ENCODE peak calls at places on chromosome 16, in four cellular contexts. M, V, Z and N are unnamed samples.
A peak's percentile ranks its signal among the peaks of the same experiment; 100 is the strongest.

GRCh38 chr16:15907863-15908478 is 19.6 kb upstream of the CEP20 start:
- DNase-seq in M (no peak), Z (peak; percentile 51), V (peak; percentile 56), N (peak; percentile 68)

GRCh38 chr16:87185983-87186382 is 131.2 kb downstream of the C16orf95 start:
- DNase-seq in V (no peak), Z (no peak), M (no peak), N (no peak)

GRCh38 chr16:24755201-24755874 is 25.9 kb downstream of the TNRC6A start:
- DNase-seq in V (no peak), M (no peak), Z (no peak), N (no peak)

GRCh38 chr16:56938664-56939513 is 6.9 kb downstream of the HERPUD1 start:
- DNase-seq in V (no peak), Z (no peak), M (no peak), N (no peak)

GRCh38 chr16:14405611-14406537 is 224.2 kb downstream of the PARN start:
- DNase-seq in M (no peak), Z (peak; percentile 12), V (no peak), N (no peak)

GRCh38 chr16:63323055-63323454 is 1286.8 kb upstream of the CDH8 start:
- DNase-seq in V (no peak), M (no peak), Z (peak; percentile 15), N (no peak)

GRCh38 chr16:79250457-79251098 is 350.0 kb downstream of the MAF start:
- DNase-seq in M (no peak), Z (no peak), V (no peak), N (no peak)

GRCh38 chr16:73848993-73849392 is 447.6 kb upstream of the PSMD7 start:
- DNase-seq in M (no peak), V (no peak), Z (no peak), N (no peak)

GRCh38 chr16:79146-80054 is 1.4 kb downstream of the MPG start:
- DNase-seq in M (no peak), V (no peak), Z (no peak), N (no peak)

GRCh38 chr16:57775661-57776469 is 26.4 kb downstream of the KIFC3 start:
- DNase-seq in Z (no peak), V (no peak), M (no peak), N (no peak)

GRCh38 chr16:19348578-19349315 is 63.2 kb downstream of the CLEC19A start:
- DNase-seq in V (peak; percentile 18), M (no peak), Z (no peak), N (peak; percentile 28)

GRCh38 chr16:56362057-56362655 is 63.2 kb downstream of the AMFR start:
- DNase-seq in V (no peak), Z (no peak), M (peak; percentile 10), N (no peak)